ENCODE peak calls at places on chromosomes 2 and 18, in seven cellular contexts. Y is cardiac fibroblast, M is IMR-90, C is astrocyte of the spinal cord, L is HepG2, W is hepatocyte, Z is kidney. Q is an unnamed sample.

GRCh38 chr2:162221064-162221463 is 22.2 kb downstream of the FAP start:
- DNase-seq in Y (peak; percentile 83), M (peak; percentile 55), C (peak; percentile 70), L (peak; percentile 56), W (peak; percentile 66), Z (peak; percentile 65), Q (peak; percentile 30)

GRCh38 chr2:108301558-108301957 is 12.9 kb downstream of the SULT1C2 start:
- DNase-seq in Y (no peak), M (no peak), C (no peak), L (no peak), W (no peak), Z (no peak), Q (no peak)

GRCh38 chr2:239544846-239545465 is 144.1 kb upstream of the HDAC4 start:
- DNase-seq in Y (no peak), M (no peak), C (no peak), L (no peak), W (no peak), Z (no peak), Q (no peak)

GRCh38 chr2:240885566-240885965 is 10.4 kb downstream of the MAB21L4 start:
- DNase-seq in Y (no peak), M (no peak), C (no peak), L (no peak), W (no peak), Z (no peak), Q (no peak)

GRCh38 chr2:120486946-120487345 is 141.0 kb downstream of the INHBB start:
- DNase-seq in Y (no peak), M (peak; percentile 10), C (peak; percentile 19), L (peak; percentile 80), W (peak; percentile 31), Z (peak; percentile 14), Q (peak; percentile 24)

GRCh38 chr18:13500227-13500865 is 226.0 kb downstream of the FAM210A start:
- DNase-seq in Y (peak; percentile 44), M (peak; percentile 57), C (peak; percentile 87), L (peak; percentile 8), W (peak; percentile 73), Z (peak; percentile 81), Q (peak; percentile 31)

GRCh38 chr2:144230057-144230451 is 289.9 kb downstream of the ZEB2 start:
- DNase-seq in Y (no peak), M (no peak), C (no peak), L (no peak), W (no peak), Z (no peak), Q (no peak)

GRCh38 chr2:72159211-72159610 is 11.5 kb upstream of the CYP26B1 start:
- DNase-seq in Y (no peak), M (no peak), C (no peak), L (no peak), W (no peak), Z (no peak), Q (no peak)

GRCh38 chr2:45612265-45612664 is 1.2 kb upstream of the SRBD1 start:
- DNase-seq in Y (no peak), M (no peak), C (no peak), L (no peak), W (no peak), Z (no peak), Q (no peak)

GRCh38 chr2:181426687-181427086 is 30.5 kb upstream of the ITGA4 start:
- DNase-seq in Y (no peak), M (no peak), C (no peak), L (no peak), W (no peak), Z (no peak), Q (no peak)

GRCh38 chr2:204974487-204974886 is 429.2 kb downstream of the PARD3B start:
- DNase-seq in Y (no peak), M (no peak), C (no peak), L (no peak), W (no peak), Z (no peak), Q (no peak)

GRCh38 chr2:67572721-67573485 is 175.8 kb downstream of the ETAA1 start:
- DNase-seq in Y (peak; percentile 67), M (peak; percentile 22), C (peak; percentile 59), L (no peak), W (no peak), Z (no peak), Q (peak; percentile 49)

GRCh38 chr2:113285816-113286215 is 7.1 kb upstream of the PAX8 start:
- DNase-seq in Y (no peak), M (no peak), C (no peak), L (no peak), W (no peak), Z (no peak), Q (no peak)

GRCh38 chr2:106165064-106165463 is 29.0 kb downstream of the UXS1 start:
- DNase-seq in Y (no peak), M (no peak), C (no peak), L (peak; percentile 29), W (no peak), Z (no peak), Q (no peak)

GRCh38 chr2:121297217-121297830 is 12.3 kb upstream of the TFCP2L1 start:
- DNase-seq in Y (peak; percentile 26), M (peak; percentile 17), C (peak; percentile 25), L (peak; percentile 41), W (peak; percentile 57), Z (no peak), Q (peak; percentile 61)

GRCh38 chr18:68766433-68766832 is 31.4 kb upstream of the CCDC102B start:
- DNase-seq in Y (peak; percentile 16), M (peak; percentile 9), C (no peak), L (no peak), W (no peak), Z (no peak), Q (no peak)

GRCh38 chr2:16122556-16122955 is 182.2 kb downstream of the MYCN start:
- DNase-seq in Y (no peak), M (no peak), C (no peak), L (no peak), W (no peak), Z (no peak), Q (no peak)

GRCh38 chr2:64524604-64525322 is 635 bp downstream of the AFTPH start:
- DNase-seq in Y (peak; percentile 15), M (peak; percentile 7), C (peak; percentile 15), L (peak; percentile 30), W (peak; percentile 60), Z (peak; percentile 23), Q (no peak)

GRCh38 chr2:79860233-79861058 is 347.6 kb downstream of the CTNNA2 start:
- DNase-seq in Y (no peak), M (peak; percentile 21), C (peak; percentile 32), L (peak; percentile 53), W (peak; percentile 59), Z (no peak), Q (no peak)

GRCh38 chr2:119516121-119516520 is 8.2 kb downstream of the SCTR start:
- DNase-seq in Y (no peak), M (no peak), C (no peak), L (no peak), W (no peak), Z (no peak), Q (no peak)

GRCh38 chr2:31688282-31688681 is 107.5 kb upstream of the SRD5A2 start:
- DNase-seq in Y (peak; percentile 19), M (no peak), C (no peak), L (no peak), W (no peak), Z (no peak), Q (no peak)

GRCh38 chr2:30336978-30337841 is 105.9 kb downstream of the LBH start:
- DNase-seq in Y (no peak), M (peak; percentile 36), C (no peak), L (no peak), W (no peak), Z (peak; percentile 59), Q (no peak)

GRCh38 chr2:54422072-54422581 is 34.0 kb upstream of the SPTBN1 start:
- DNase-seq in Y (no peak), M (no peak), C (no peak), L (no peak), W (no peak), Z (no peak), Q (no peak)

GRCh38 chr2:185674232-185674631 is 64.4 kb upstream of the FSIP2 start:
- DNase-seq in Y (no peak), M (no peak), C (no peak), L (no peak), W (no peak), Z (no peak), Q (no peak)

GRCh38 chr2:221467610-221468009 is 104.5 kb downstream of the EPHA4 start:
- DNase-seq in Y (peak; percentile 69), M (peak; percentile 41), C (peak; percentile 64), L (no peak), W (no peak), Z (no peak), Q (peak; percentile 25)

GRCh38 chr2:30380824-30381223 is 66.2 kb upstream of the LCLAT1 start:
- DNase-seq in Y (no peak), M (no peak), C (no peak), L (no peak), W (no peak), Z (no peak), Q (no peak)

GRCh38 chr2:218093879-218094278 is 24.8 kb downstream of the RUFY4 start:
- DNase-seq in Y (no peak), M (no peak), C (no peak), L (no peak), W (no peak), Z (no peak), Q (no peak)
- TF ChIP-seq CTCF in Y (no peak), M (no peak), C (no peak), L (no peak), W (no peak), Z (no peak), Q (no peak)

DNA sequence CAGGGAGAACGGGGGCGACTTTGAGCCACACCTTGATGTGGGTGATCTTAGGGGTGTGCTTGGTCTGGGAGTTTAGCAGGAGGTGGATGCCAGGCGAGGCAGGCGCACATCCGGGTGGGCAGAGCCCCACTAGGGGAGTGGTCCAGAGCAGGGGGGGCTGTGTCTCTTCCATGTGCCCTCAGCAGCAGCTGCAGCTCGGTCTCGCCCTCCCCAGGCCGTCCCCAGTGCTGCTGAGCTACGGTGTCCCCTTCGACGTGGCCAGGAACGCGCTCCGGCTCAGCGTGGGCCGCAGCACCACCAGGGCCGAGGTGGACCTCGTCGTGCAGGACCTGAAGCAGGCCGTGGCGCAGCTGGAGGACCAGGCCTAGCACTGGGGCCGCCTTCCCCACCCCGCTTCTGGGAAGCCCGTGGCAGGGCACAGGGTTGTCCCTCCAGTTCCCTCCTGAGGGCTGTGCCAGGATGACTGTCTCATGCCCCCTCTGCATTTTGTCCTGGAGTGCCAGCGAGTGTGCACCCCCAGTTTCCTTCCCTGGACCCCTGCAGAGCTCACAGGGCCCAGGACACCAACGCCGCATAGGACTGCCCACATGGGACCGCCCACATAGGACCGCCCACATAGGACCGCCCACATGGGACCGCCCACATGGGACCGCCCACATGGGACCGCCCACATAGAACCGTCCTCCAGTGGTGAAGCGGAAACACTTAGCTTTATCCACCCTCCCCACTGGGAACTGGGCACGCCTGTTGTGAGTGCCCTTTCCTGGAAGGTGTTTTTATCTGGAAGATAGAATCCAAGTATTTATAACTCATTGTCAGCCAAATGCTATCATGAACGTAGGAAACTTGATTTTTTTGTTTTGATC is 1.9 kb upstream of the ESPNL start:
- DNase-seq in Y (peak; percentile 61), M (no peak), C (peak; percentile 38), L (no peak), W (peak; percentile 35), Z (peak; percentile 66), Q (peak; percentile 16)
- H3K4me3 ChIP-seq in Y (no peak overlapping the region), M (no peak overlapping the region), C (no peak overlapping the region), L (no peak overlapping the region), W (no peak overlapping the region), Z (no peak overlapping the region), Q (no peak overlapping the region)

GRCh38 chr2:171847627-171848026 is 46.4 kb downstream of the SLC25A12 start:
- DNase-seq in Y (no peak), M (no peak), C (no peak), L (no peak), W (no peak), Z (no peak), Q (no peak)
- TF ChIP-seq CTCF in Y (no peak), M (no peak), C (no peak), L (no peak), W (no peak), Z (no peak), Q (no peak)

GRCh38 chr2:126658316-126658909 is 2.5 kb downstream of the GYPC start:
- DNase-seq in Y (no peak), M (no peak), C (no peak), L (no peak), W (no peak), Z (no peak), Q (no peak)
- H3K4me3 ChIP-seq in Y (peak overlapping the region; percentile 4), M (no peak overlapping the region), C (no peak overlapping the region), L (no peak overlapping the region), W (no peak overlapping the region), Z (peak overlapping the region; percentile 76), Q (peak overlapping the region; percentile 7)

Q was measured in foreskin fibroblast.